ENCODE peak calls at places on chromosomes 7 and 10, in five cellular contexts. V is CD8-positive, alpha-beta T cell; W is left ventricle myocardium inferior; N is OCI-LY7; J is neuronal stem cell. D is an unnamed sample.
A peak's percentile ranks its signal among the peaks of the same experiment; 100 is the strongest.

GRCh38 chr7:16801579-16801978 is 3.2 kb downstream of the AGR2 start:
- DNase-seq in V (no peak), W (no peak), J (no peak), N (no peak), D (no peak)

GRCh38 chr10:113527181-113527580 is 25.7 kb upstream of the HABP2 start:
- DNase-seq in W (no peak), N (no peak), J (no peak), V (no peak), D (no peak)

GRCh38 chr10:6037422-6037821 is 24.7 kb downstream of the IL2RA start:
- DNase-seq in V (peak; percentile 9), J (no peak), N (peak; percentile 51), W (no peak), D (no peak)

GRCh38 chr7:73827568-73828106 is 3.2 kb upstream of the CLDN4 start:
- DNase-seq in W (no peak), N (no peak), J (no peak), V (no peak), D (no peak)

GRCh38 chr7:24907311-24907886 is 72.6 kb downstream of the OSBPL3 start:
- DNase-seq in V (peak; percentile 28), J (no peak), N (no peak), W (no peak), D (no peak)

GRCh38 chr7:15199482-15199881 is 296.9 kb upstream of the DGKB start:
- DNase-seq in J (no peak), N (no peak), W (no peak), V (no peak), D (no peak)

GRCh38 chr10:60200012-60200681 is 189.5 kb downstream of the ANK3 start:
- DNase-seq in W (no peak), J (no peak), V (no peak), N (no peak), D (no peak)

GRCh38 chr7:45161138-45161537 is 3.5 kb downstream of the RAMP3 start:
- DNase-seq in V (no peak), W (no peak), J (no peak), N (no peak), D (no peak)

GRCh38 chr7:3301831-3302618 is 973 bp downstream of the SDK1 start:
- DNase-seq in J (peak; percentile 9), V (no peak), W (no peak), N (no peak), D (no peak)

GRCh38 chr10:7000063-7000462 is 410.8 kb downstream of the SFMBT2 start:
- DNase-seq in W (no peak), J (no peak), N (no peak), V (no peak), D (no peak)

GRCh38 chr10:101525848-101526247 is 62.2 kb downstream of the POLL start:
- DNase-seq in J (no peak), N (no peak), W (no peak), V (no peak), D (no peak)

GRCh38 chr7:152761116-152761748 is 1.7 kb downstream of the ACTR3B start:
- DNase-seq in W (no peak), V (no peak), N (no peak), J (no peak), D (no peak)

GRCh38 chr7:127995157-127995865 is 35.9 kb downstream of the LRRC4 start:
- DNase-seq in J (no peak), N (no peak), V (no peak), W (no peak), D (no peak)

GRCh38 chr10:73534857-73535256 is 39.0 kb upstream of the PPP3CB start:
- DNase-seq in V (no peak), J (no peak), N (no peak), W (no peak), D (no peak)

GRCh38 chr7:107051376-107051775 is 6.9 kb downstream of the PRKAR2B start:
- DNase-seq in W (no peak), N (no peak), J (no peak), V (no peak), D (no peak)

GRCh38 chr10:91974960-91975359 is 51.4 kb downstream of the BTAF1 start:
- DNase-seq in V (no peak), J (no peak), N (no peak), W (no peak), D (no peak)

GRCh38 chr7:41268874-41269273 is 434.0 kb downstream of the INHBA start:
- DNase-seq in W (no peak), J (no peak), V (no peak), N (no peak), D (no peak)

GRCh38 chr7:43639858-43640491 is 57.1 kb downstream of the STK17A start:
- DNase-seq in W (no peak), N (no peak), J (peak; percentile 81), V (no peak), D (no peak)

GRCh38 chr7:36796850-36797618 is 72.7 kb upstream of the AOAH start:
- DNase-seq in W (no peak), V (no peak), N (no peak), J (no peak), D (no peak)

GRCh38 chr7:142833174-142834027 is 21.5 kb upstream of the EPHB6 start:
- DNase-seq in J (no peak), N (no peak), W (no peak), V (no peak), D (no peak)

GRCh38 chr7:46937826-46938225 is 644.1 kb downstream of the TNS3 start:
- DNase-seq in V (no peak), J (no peak), N (no peak), W (no peak), D (no peak)

GRCh38 chr10:133379152-133379800 is at the start of gene PAOX:
- DNase-seq in W (peak; percentile 74), N (peak; percentile 43), J (peak; percentile 68), V (peak; percentile 53), D (peak; percentile 44)

GRCh38 chr10:88582806-88583583 is at the start of gene RNLS:
- DNase-seq in W (peak; percentile 76), J (peak; percentile 39), N (no peak), V (peak; percentile 65), D (peak; percentile 55)

GRCh38 chr7:48280100-48280499 is 108.8 kb downstream of the ABCA13 start:
- DNase-seq in N (no peak), J (no peak), W (no peak), V (no peak), D (no peak)

GRCh38 chr7:141631525-141631924 is 70.4 kb downstream of the DENND11 start:
- DNase-seq in J (no peak), N (no peak), V (no peak), W (no peak), D (no peak)

GRCh38 chr10:89789188-89789587 is 87.8 kb downstream of the KIF20B start:
- DNase-seq in V (no peak), W (no peak), N (no peak), J (no peak), D (no peak)

GRCh38 chr10:13567030-13567429 is 19.7 kb upstream of the PRPF18 start:
- DNase-seq in J (no peak), N (no peak), W (no peak), V (no peak), D (no peak)

GRCh38 chr10:58459069-58459468 is 53.6 kb upstream of the BICC1 start:
- DNase-seq in J (no peak), V (no peak), W (no peak), N (no peak), D (no peak)

GRCh38 chr7:149454006-149454405 is 6.9 kb downstream of the ZNF777 start:
- DNase-seq in J (no peak), W (no peak), N (no peak), V (no peak), D (no peak)

GRCh38 chr10:103982639-103983038 is 15.7 kb downstream of the SLK start:
- DNase-seq in W (no peak), V (no peak), J (peak; percentile 11), N (peak; percentile 14), D (no peak)

GRCh38 chr7:258476-259190 is 31.3 kb upstream of the FOXL3 start:
- DNase-seq in V (no peak), J (no peak), W (no peak), N (no peak), D (no peak)
- H3K9me3 ChIP-seq in V (no peaks in the 10 kb centered on the region), J (peaks cover 28% of the 10 kb centered on the region), W (peaks cover 2% of the 10 kb centered on the region), N (peaks cover 20% of the 10 kb centered on the region), D (no peaks in the 10 kb centered on the region)

GRCh38 chr10:38174341-38174740 is 80.2 kb downstream of the ZNF37A start:
- DNase-seq in V (no peak), N (no peak), W (no peak), J (no peak), D (no peak)
- H3K9me3 ChIP-seq in V (no peaks in the 10 kb centered on the region), N (no peaks in the 10 kb centered on the region), W (peaks cover 3% of the 10 kb centered on the region), J (no peaks in the 10 kb centered on the region), D (no peaks in the 10 kb centered on the region)

DNA sequence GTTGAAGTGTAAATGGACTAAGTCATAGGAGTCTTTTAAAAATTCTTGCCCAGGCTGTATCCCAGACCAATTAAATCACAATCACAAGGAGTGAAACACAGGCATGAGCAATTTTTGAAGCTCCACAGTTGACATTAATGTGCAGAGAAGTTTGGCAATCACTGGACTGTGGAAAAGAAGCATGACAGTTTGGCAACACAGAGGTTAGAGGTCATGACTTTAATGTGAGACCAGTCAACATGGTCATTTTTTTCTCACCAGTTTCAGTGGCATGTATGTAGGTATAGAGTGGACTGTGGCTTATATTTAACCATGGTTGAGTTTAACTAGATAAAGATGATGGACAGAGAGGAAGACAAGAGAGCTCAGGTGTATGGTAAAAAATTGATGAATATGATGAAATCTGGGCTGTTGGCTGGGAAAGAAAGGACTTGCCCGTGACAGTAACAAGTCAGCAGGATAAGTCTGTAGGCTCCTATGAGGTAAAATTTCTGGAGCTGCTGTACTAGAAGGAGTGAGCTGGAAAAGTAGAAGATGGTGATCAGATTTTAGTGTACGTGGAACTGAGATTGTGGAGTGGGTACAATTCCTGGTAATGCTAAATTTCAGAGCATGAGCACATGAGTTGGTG is 432.2 kb upstream of the GHITM start:
- DNase-seq in V (no peak), W (no peak), J (no peak), N (no peak), D (no peak)
- H3K9me3 ChIP-seq in V (no peaks in the 10 kb centered on the region), W (no peaks in the 10 kb centered on the region), J (no peaks in the 10 kb centered on the region), N (no peaks in the 10 kb centered on the region), D (no peaks in the 10 kb centered on the region)

GRCh38 chr7:63009771-63010170 is 988.9 kb upstream of the ZNF722 start:
- DNase-seq in N (no peak), V (no peak), J (no peak), W (no peak), D (no peak)

GRCh38 chr7:63012633-63013183 is 985.9 kb upstream of the ZNF722 start:
- DNase-seq in W (no peak), J (no peak), V (no peak), N (no peak), D (no peak)

GRCh38 chr7:63014792-63015191 is 983.9 kb upstream of the ZNF722 start:
- DNase-seq in J (no peak), V (no peak), N (no peak), W (no peak), D (no peak)
- H3K9me3 ChIP-seq in J (no peaks in the 10 kb centered on the region), V (no peaks in the 10 kb centered on the region), N (no peaks in the 10 kb centered on the region), W (peaks cover 39% of the 10 kb centered on the region), D (no peaks in the 10 kb centered on the region)

DNA sequence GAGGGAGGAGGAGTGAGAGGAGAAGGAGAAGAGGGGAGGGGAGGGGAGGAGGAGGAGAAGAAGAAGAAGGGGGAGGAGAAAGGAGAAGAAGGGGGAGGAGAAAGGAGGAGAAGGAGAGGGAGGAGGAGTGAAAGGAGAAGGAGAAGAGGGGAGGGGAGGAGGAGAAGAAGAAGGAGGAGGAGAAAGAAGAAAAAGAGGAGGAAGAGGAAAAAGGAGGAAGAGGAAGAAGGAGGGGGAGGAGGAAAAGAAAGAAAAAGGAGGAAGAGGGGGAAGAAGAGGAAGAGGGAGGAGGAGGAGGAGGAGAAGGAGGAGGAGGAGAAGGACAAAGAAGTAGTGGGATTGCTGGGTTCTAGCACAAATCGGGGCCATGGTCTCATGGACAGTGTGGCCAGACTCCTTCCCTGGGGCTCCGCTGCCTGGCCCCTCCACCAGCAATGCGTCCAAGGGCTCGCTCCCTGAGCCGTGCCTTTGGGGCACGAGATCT is 4.2 kb upstream of the MAFK start:
- DNase-seq in N (no peak), J (no peak), V (no peak), W (no peak), D (no peak)
- H3K9me3 ChIP-seq in N (no peaks in the 10 kb centered on the region), J (no peaks in the 10 kb centered on the region), V (no peaks in the 10 kb centered on the region), W (no peaks in the 10 kb centered on the region), D (no peaks in the 10 kb centered on the region)